ENCODE peak calls at places on chromosomes 7 and 10, in five cellular contexts. D is body of pancreas, R is endothelial cell of umbilical vein, Y is stomach, H is testis. X is an unnamed sample.
A peak's percentile ranks its signal among the peaks of the same experiment; 100 is the strongest.

GRCh38 chr10:74669210-74669609 is 157.2 kb upstream of the KAT6B start:
- DNase-seq in D (no peak), R (no peak), Y (no peak), H (no peak), X (no peak)

GRCh38 chr10:117362313-117362712 is 12.9 kb downstream of the PDZD8 start:
- DNase-seq in R (peak; percentile 47), D (no peak), Y (no peak), H (no peak), X (no peak)

GRCh38 chr7:134623193-134623592 is 23.5 kb upstream of the BPGM start:
- DNase-seq in H (no peak), R (no peak), D (no peak), Y (no peak), X (no peak)

GRCh38 chr7:48250441-48250951 is 79.2 kb downstream of the ABCA13 start:
- DNase-seq in D (no peak), Y (no peak), H (no peak), R (peak; percentile 84), X (peak; percentile 22)

GRCh38 chr10:117609095-117609821 is 66.7 kb downstream of the EMX2 start:
- DNase-seq in R (no peak), Y (peak; percentile 82), D (peak; percentile 92), H (peak; percentile 33), X (no peak)

GRCh38 chr7:158759245-158759614 is 54.6 kb upstream of the NCAPG2 start:
- DNase-seq in D (no peak), H (no peak), Y (no peak), R (no peak), X (no peak)

GRCh38 chr10:96280859-96281258 is 9.5 kb upstream of the BLNK start:
- DNase-seq in H (no peak), R (no peak), Y (no peak), D (no peak), X (no peak)

GRCh38 chr7:64990216-64990615 is 620 bp downstream of the ZNF117 start:
- DNase-seq in R (no peak), D (no peak), Y (no peak), H (no peak), X (no peak)

GRCh38 chr7:94250984-94251383 is 143.7 kb upstream of the COL1A2 start:
- DNase-seq in R (no peak), Y (no peak), H (no peak), D (peak; percentile 22), X (no peak)

GRCh38 chr7:95883208-95883607 is 110.9 kb downstream of the DYNC1I1 start:
- DNase-seq in R (no peak), H (no peak), Y (no peak), D (no peak), X (no peak)

GRCh38 chr7:112665709-112666108 is 124.5 kb downstream of the TMEM168 start:
- DNase-seq in D (no peak), Y (no peak), R (no peak), H (peak; percentile 23), X (no peak)

GRCh38 chr7:95469187-95469586 is 16.6 kb upstream of the ASB4 start:
- DNase-seq in D (no peak), R (no peak), Y (no peak), H (no peak), X (no peak)

GRCh38 chr10:126376956-126377355 is 11.3 kb downstream of the ADAM12 start:
- DNase-seq in H (no peak), R (no peak), D (no peak), Y (no peak), X (no peak)

GRCh38 chr7:15503603-15504280 is 58.1 kb downstream of the AGMO start:
- DNase-seq in D (no peak), R (peak; percentile 76), H (no peak), Y (no peak), X (no peak)

GRCh38 chr10:95440326-95440725 is 120.8 kb downstream of the SORBS1 start:
- DNase-seq in R (no peak), D (no peak), Y (no peak), H (no peak), X (no peak)

GRCh38 chr7:47260270-47260669 is 321.6 kb downstream of the TNS3 start:
- DNase-seq in Y (no peak), D (no peak), H (no peak), R (no peak), X (no peak)

GRCh38 chr10:15795000-15795792 is 65.1 kb downstream of the MINDY3 start:
- DNase-seq in D (no peak), H (no peak), Y (no peak), R (no peak), X (no peak)

GRCh38 chr10:48343871-48344598 is 37.6 kb downstream of the MAPK8 start:
- DNase-seq in D (peak; percentile 16), R (no peak), H (no peak), Y (no peak), X (no peak)

GRCh38 chr10:283916-284356 is 148.7 kb downstream of the ZMYND11 start:
- DNase-seq in R (no peak), D (no peak), H (no peak), Y (no peak), X (no peak)

GRCh38 chr7:44979481-44980392 is 922 bp upstream of the MYO1G start:
- DNase-seq in H (no peak), Y (no peak), R (no peak), D (no peak), X (no peak)

GRCh38 chr7:44980393-44981034 is 1.7 kb upstream of the MYO1G start:
- DNase-seq in H (peak; percentile 22), D (no peak), R (no peak), Y (no peak), X (peak; percentile 60)

GRCh38 chr7:44977304-44977858 is 1.4 kb downstream of the MYO1G start:
- DNase-seq in R (no peak), H (no peak), Y (no peak), D (no peak), X (no peak)

GRCh38 chr7:44977956-44978355 is 859 bp downstream of the MYO1G start:
- DNase-seq in R (no peak), D (no peak), Y (peak; percentile 41), H (no peak), X (no peak)

GRCh38 chr7:44978511-44979366 is at the start of gene MYO1G:
- DNase-seq in D (no peak), R (no peak), H (no peak), Y (peak; percentile 51), X (no peak)
- H3K4me1 ChIP-seq in D (peaks cover 5% of the 10 kb centered on the region), R (peaks cover 1% of the 10 kb centered on the region), H (no peaks in the 10 kb centered on the region), Y (no peaks in the 10 kb centered on the region), X (no peaks in the 10 kb centered on the region)

DNA sequence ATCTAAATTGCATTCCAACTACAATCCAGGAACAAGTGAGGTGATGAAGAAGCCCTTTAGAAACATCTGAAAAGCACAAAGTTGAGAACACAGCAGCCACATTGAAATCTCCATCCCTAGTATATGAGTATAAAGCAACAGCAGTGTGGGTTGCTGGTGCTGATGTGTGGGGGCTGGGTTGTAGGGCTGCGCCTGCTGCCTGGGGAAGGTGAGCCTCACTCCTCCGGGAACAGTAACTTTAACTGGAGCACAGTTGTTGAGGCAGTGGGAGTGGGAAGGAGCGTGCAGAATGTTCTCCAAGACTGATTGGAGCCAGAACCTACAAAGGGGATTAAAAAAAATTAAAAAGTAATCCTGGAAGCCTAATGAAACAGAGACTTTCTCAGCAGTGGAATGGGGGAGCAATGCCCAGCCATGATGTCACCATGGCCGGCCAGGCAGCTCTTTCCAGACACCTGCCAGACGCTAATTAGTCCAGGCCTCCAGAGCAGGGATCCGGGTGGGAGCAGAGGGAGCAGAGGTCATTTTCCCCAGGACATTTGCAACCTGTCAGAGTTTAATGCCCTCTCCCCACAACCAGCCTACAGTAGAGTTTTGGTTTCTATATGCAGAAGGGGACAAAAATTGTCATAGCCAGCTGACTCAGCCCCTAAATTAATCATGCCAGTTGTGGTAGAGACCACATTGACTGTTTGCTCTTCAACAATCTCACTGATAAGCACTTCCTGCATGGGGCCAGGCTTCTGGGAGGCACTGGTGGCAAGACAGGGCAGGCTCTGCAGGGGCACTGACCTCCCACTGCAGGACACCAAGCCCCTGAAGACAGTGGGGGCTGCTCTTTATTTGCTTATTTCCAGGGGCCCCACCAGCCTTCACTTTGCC is 133.0 kb upstream of the ZNF32 start:
- DNase-seq in R (no peak), H (no peak), Y (peak; percentile 48), D (peak; percentile 64), X (no peak)
- H3K27ac ChIP-seq in R (no peak overlapping the region), H (no peak overlapping the region), Y (no peak overlapping the region), D (peak overlapping the region; percentile 67), X (no peak overlapping the region)

GRCh38 chr10:14654821-14655382 is 119.8 kb downstream of the FAM107B start:
- DNase-seq in Y (no peak), D (no peak), H (no peak), R (no peak), X (no peak)

GRCh38 chr10:14658331-14659122 is 116.2 kb downstream of the FAM107B start:
- DNase-seq in D (no peak), H (no peak), Y (no peak), R (no peak), X (no peak)

GRCh38 chr10:14653271-14654161 is 121.2 kb downstream of the FAM107B start:
- DNase-seq in D (peak; percentile 46), Y (peak; percentile 80), H (no peak), R (peak; percentile 47), X (peak; percentile 73)

GRCh38 chr10:14652816-14653215 is 121.9 kb downstream of the FAM107B start:
- DNase-seq in D (no peak), Y (no peak), R (no peak), H (no peak), X (no peak)

DNA sequence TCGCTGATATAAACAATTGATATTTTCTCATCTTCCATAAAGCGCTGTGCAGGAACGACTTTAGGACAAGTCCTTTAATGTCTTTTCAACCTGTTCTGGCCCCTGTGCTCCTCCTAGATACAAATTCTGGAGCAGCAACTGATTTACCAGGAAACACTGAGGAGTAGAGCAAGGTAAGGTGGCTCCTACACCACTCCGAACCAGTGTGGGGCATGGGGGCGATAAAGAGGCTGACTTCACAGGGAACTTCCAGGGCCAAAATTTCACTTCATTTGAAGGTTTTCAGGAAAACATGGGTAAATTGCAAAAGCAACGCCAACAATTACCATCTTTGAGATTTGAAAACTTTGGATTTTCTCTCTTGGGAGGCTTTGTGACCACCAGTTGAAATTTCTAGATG is 118.6 kb downstream of the FAM107B start:
- DNase-seq in Y (no peak), D (no peak), H (no peak), R (no peak), X (no peak)
- TF ChIP-seq POLR2A in Y (no peak), D (no peak), H (no peak), R (no peak), X (no peak)

GRCh38 chr10:43211431-43212042 is 55.3 kb downstream of the RASGEF1A start:
- DNase-seq in H (no peak), R (no peak), D (no peak), Y (no peak), X (no peak)

GRCh38 chr10:43211030-43211429 is 55.8 kb downstream of the RASGEF1A start:
- DNase-seq in Y (no peak), R (no peak), H (peak; percentile 45), D (no peak), X (no peak)

GRCh38 chr10:43209064-43209455 is 57.8 kb downstream of the RASGEF1A start:
- DNase-seq in R (no peak), Y (no peak), D (peak; percentile 4), H (no peak), X (no peak)

GRCh38 chr10:43209651-43210141 is 57.2 kb downstream of the RASGEF1A start:
- DNase-seq in R (no peak), H (no peak), D (peak; percentile 4), Y (no peak), X (no peak)

DNA sequence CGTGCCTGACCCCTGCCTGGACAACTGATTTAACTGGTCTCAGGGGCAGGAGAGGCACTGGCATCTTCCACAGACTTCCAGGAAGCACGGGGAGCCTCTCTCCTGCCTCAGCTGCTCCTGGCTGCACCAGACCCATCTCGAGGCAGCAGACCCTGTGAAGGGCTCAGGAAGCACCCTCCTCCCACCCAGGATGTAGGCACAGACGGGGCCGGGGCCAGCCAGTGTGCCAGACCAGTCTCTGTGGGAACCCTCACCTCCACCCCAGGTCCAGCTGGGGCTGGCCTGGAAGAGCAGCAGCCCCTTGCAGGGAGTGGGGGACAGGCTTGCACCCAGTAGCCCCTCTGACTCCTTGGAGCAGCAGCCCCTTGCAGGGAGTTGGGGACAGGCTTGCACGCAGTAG is 56.3 kb downstream of the RASGEF1A start:
- DNase-seq in D (peak; percentile 5), H (no peak), R (no peak), Y (no peak), X (peak; percentile 10)
- H3K4me1 ChIP-seq in D (no peaks in the 10 kb centered on the region), H (peaks cover 3% of the 10 kb centered on the region), R (no peaks in the 10 kb centered on the region), Y (no peaks in the 10 kb centered on the region), X (no peaks in the 10 kb centered on the region)

X was measured in adrenal gland.